ENCODE peak calls at places on chromosomes 7 and 10, in six cellular contexts. H is AG08396, Z is hepatic stellate cell, X is T-helper 2 cell, N is amniotic stem cell, F is colonic mucosa. D is an unnamed sample.

GRCh38 chr10:124347956-124348355 is 70.8 kb downstream of the OAT start:
- DNase-seq in H (no peak), Z (no peak), X (no peak), N (no peak), F (no peak), D (no peak)

GRCh38 chr10:2980116-2980515 is 87.2 kb upstream of the PFKP start:
- DNase-seq in H (no peak), Z (peak; percentile 41), X (no peak), N (no peak), F (no peak), D (no peak)

GRCh38 chr7:3138992-3139391 is 95.3 kb upstream of the CARD11 start:
- DNase-seq in H (no peak), Z (no peak), X (no peak), N (no peak), F (no peak), D (no peak)

GRCh38 chr7:5457245-5457735 is 33.7 kb upstream of the TNRC18 start:
- DNase-seq in H (no peak), Z (no peak), X (no peak), N (no peak), F (no peak), D (no peak)

GRCh38 chr7:4738711-4739527 is 36.5 kb upstream of the AP5Z1 start:
- DNase-seq in H (peak; percentile 79), Z (peak; percentile 84), X (no peak), N (peak; percentile 34), F (no peak), D (peak; percentile 44)

GRCh38 chr7:45116048-45116447 is 4.6 kb upstream of the TBRG4 start:
- DNase-seq in H (no peak), Z (no peak), X (no peak), N (no peak), F (no peak), D (no peak)

GRCh38 chr7:148153611-148154010 is 437.0 kb upstream of the C7orf33 start:
- DNase-seq in H (no peak), Z (no peak), X (no peak), N (no peak), F (peak; percentile 25), D (peak; percentile 90)

GRCh38 chr7:156017916-156018700 is 205.8 kb upstream of the SHH start:
- DNase-seq in H (no peak), Z (no peak), X (no peak), N (no peak), F (no peak), D (no peak)

GRCh38 chr10:88932539-88933256 is 19.9 kb downstream of the ACTA2 start:
- DNase-seq in H (peak; percentile 59), Z (peak; percentile 42), X (no peak), N (peak; percentile 93), F (peak; percentile 60), D (peak; percentile 63)

GRCh38 chr10:99534939-99535763 is 2.4 kb downstream of the NKX2-3 start:
- DNase-seq in H (no peak), Z (no peak), X (no peak), N (no peak), F (no peak), D (no peak)

GRCh38 chr10:184174-184573 is 48.9 kb downstream of the ZMYND11 start:
- DNase-seq in H (no peak), Z (no peak), X (no peak), N (no peak), F (no peak), D (no peak)

GRCh38 chr7:128672927-128673517 is 930 bp downstream of the GARIN1A start:
- DNase-seq in H (peak; percentile 32), Z (peak; percentile 19), X (no peak), N (no peak), F (no peak), D (no peak)

GRCh38 chr7:28062197-28062988 is 118.2 kb downstream of the JAZF1 start:
- DNase-seq in H (peak; percentile 45), Z (no peak), X (no peak), N (no peak), F (peak; percentile 82), D (peak; percentile 75)

GRCh38 chr7:64878684-64879083 is 24.4 kb upstream of the ZNF273 start:
- DNase-seq in H (peak; percentile 17), Z (peak; percentile 5), X (no peak), N (no peak), F (peak; percentile 1), D (peak; percentile 8)

GRCh38 chr7:33486626-33487025 is 357.3 kb downstream of the BBS9 start:
- DNase-seq in H (no peak), Z (no peak), X (no peak), N (no peak), F (no peak), D (no peak)

GRCh38 chr7:22549667-22550513 is 49.9 kb upstream of the STEAP1B start:
- DNase-seq in H (no peak), Z (peak; percentile 16), X (no peak), N (no peak), F (no peak), D (no peak)

GRCh38 chr10:128254486-128254885 is 128.3 kb upstream of the MKI67 start:
- DNase-seq in H (no peak), Z (no peak), X (no peak), N (no peak), F (no peak), D (no peak)

GRCh38 chr7:25615603-25616002 is 387.3 kb upstream of the NPVF start:
- DNase-seq in H (no peak), Z (no peak), X (no peak), N (no peak), F (no peak), D (no peak)

GRCh38 chr10:6721964-6722615 is 142.0 kb upstream of the PRKCQ start:
- DNase-seq in H (peak; percentile 66), Z (no peak), X (no peak), N (peak; percentile 53), F (no peak), D (peak; percentile 79)

GRCh38 chr10:12367272-12367671 is 17.9 kb downstream of the CAMK1D start:
- DNase-seq in H (no peak), Z (no peak), X (no peak), N (no peak), F (no peak), D (no peak)

GRCh38 chr10:36574212-36574611 is 551.2 kb upstream of the ANKRD30A start:
- DNase-seq in H (peak; percentile 8), Z (peak; percentile 38), X (no peak), N (no peak), F (no peak), D (no peak)

GRCh38 chr7:112511451-112512220 is 30.8 kb downstream of the LSMEM1 start:
- DNase-seq in H (no peak), Z (no peak), X (no peak), N (no peak), F (no peak), D (no peak)

GRCh38 chr7:4042402-4042801 is 639.7 kb upstream of the FOXK1 start:
- DNase-seq in H (no peak), Z (no peak), X (no peak), N (no peak), F (no peak), D (no peak)

GRCh38 chr7:26399309-26399610 is 107.6 kb downstream of the SNX10 start:
- DNase-seq in H (peak; percentile 39), Z (peak; percentile 7), X (no peak), N (no peak), F (no peak), D (no peak)

GRCh38 chr7:125878990-125879389 is 949.4 kb upstream of the POT1 start:
- DNase-seq in H (no peak), Z (no peak), X (no peak), N (no peak), F (no peak), D (no peak)

GRCh38 chr10:23100331-23101030 is 5.1 kb downstream of the MSRB2 start:
- DNase-seq in H (no peak), Z (no peak), X (no peak), N (no peak), F (no peak), D (no peak)

GRCh38 chr7:98211221-98211675 is at the start of gene BHLHA15:
- DNase-seq in H (peak; percentile 66), Z (no peak), X (no peak), N (no peak), F (peak; percentile 73), D (no peak)

GRCh38 chr7:112202819-112203218 is 3.4 kb downstream of the DOCK4 start:
- DNase-seq in H (no peak), Z (no peak), X (no peak), N (no peak), F (peak; percentile 23), D (no peak)

D was measured in mucosa of gallbladder.